ENCODE peak calls at places on chromosomes 12 and 14, in eight cellular contexts. One of them, this sample, is unnamed.

GRCh38 chr14:99724196-99724891 is 40.2 kb downstream of the CYP46A1 start:
- DNase-seq in endodermal cell: no peak
- DNase-seq in CD4-positive, CD25-positive, alpha-beta regulatory T cell: no peak
- DNase-seq in left lung: peak; percentile 27
- DNase-seq in adrenal gland: no peak
- DNase-seq in GM23338: no peak
- DNase-seq in prostate gland: no peak
- DNase-seq in dorsolateral prefrontal cortex: no peak
- DNase-seq in this sample: no peak

GRCh38 chr12:30440826-30441602 is 254.7 kb downstream of the IPO8 start:
- DNase-seq in left lung: no peak
- DNase-seq in dorsolateral prefrontal cortex: no peak
- DNase-seq in prostate gland: no peak
- DNase-seq in CD4-positive, CD25-positive, alpha-beta regulatory T cell: no peak
- DNase-seq in endodermal cell: peak; percentile 84
- DNase-seq in adrenal gland: no peak
- DNase-seq in GM23338: peak; percentile 79
- DNase-seq in this sample: peak; percentile 66

GRCh38 chr12:19034937-19035336 is 94.6 kb upstream of the PLEKHA5 start:
- DNase-seq in left lung: no peak
- DNase-seq in prostate gland: no peak
- DNase-seq in GM23338: no peak
- DNase-seq in adrenal gland: no peak
- DNase-seq in dorsolateral prefrontal cortex: no peak
- DNase-seq in endodermal cell: no peak
- DNase-seq in CD4-positive, CD25-positive, alpha-beta regulatory T cell: no peak
- DNase-seq in this sample: no peak

GRCh38 chr14:101072070-101072469 is 168.5 kb upstream of the RTL1 start:
- DNase-seq in CD4-positive, CD25-positive, alpha-beta regulatory T cell: no peak
- DNase-seq in GM23338: no peak
- DNase-seq in endodermal cell: no peak
- DNase-seq in prostate gland: no peak
- DNase-seq in adrenal gland: no peak
- DNase-seq in left lung: no peak
- DNase-seq in dorsolateral prefrontal cortex: no peak
- DNase-seq in this sample: no peak

GRCh38 chr12:26471560-26471959 is 276.2 kb downstream of the SSPN start:
- DNase-seq in endodermal cell: no peak
- DNase-seq in dorsolateral prefrontal cortex: no peak
- DNase-seq in left lung: no peak
- DNase-seq in GM23338: no peak
- DNase-seq in adrenal gland: no peak
- DNase-seq in CD4-positive, CD25-positive, alpha-beta regulatory T cell: peak; percentile 23
- DNase-seq in prostate gland: no peak
- DNase-seq in this sample: no peak

GRCh38 chr12:88726806-88727722 is 146.8 kb upstream of the KITLG start:
- DNase-seq in left lung: no peak
- DNase-seq in GM23338: no peak
- DNase-seq in dorsolateral prefrontal cortex: no peak
- DNase-seq in endodermal cell: no peak
- DNase-seq in prostate gland: no peak
- DNase-seq in adrenal gland: no peak
- DNase-seq in CD4-positive, CD25-positive, alpha-beta regulatory T cell: no peak
- DNase-seq in this sample: no peak

GRCh38 chr12:117968084-117968789 is 553 bp downstream of the KSR2 start:
- DNase-seq in endodermal cell: peak; percentile 55
- DNase-seq in left lung: no peak
- DNase-seq in adrenal gland: no peak
- DNase-seq in GM23338: peak; percentile 27
- DNase-seq in CD4-positive, CD25-positive, alpha-beta regulatory T cell: no peak
- DNase-seq in prostate gland: no peak
- DNase-seq in dorsolateral prefrontal cortex: no peak
- DNase-seq in this sample: no peak

GRCh38 chr14:60111732-60112131 is 20.0 kb downstream of the PCNX4 start:
- DNase-seq in CD4-positive, CD25-positive, alpha-beta regulatory T cell: no peak
- DNase-seq in dorsolateral prefrontal cortex: no peak
- DNase-seq in GM23338: no peak
- DNase-seq in endodermal cell: no peak
- DNase-seq in adrenal gland: no peak
- DNase-seq in prostate gland: no peak
- DNase-seq in left lung: no peak
- DNase-seq in this sample: no peak

GRCh38 chr12:87779016-87779415 is 250.2 kb downstream of the C12orf50 start:
- DNase-seq in GM23338: no peak
- DNase-seq in adrenal gland: no peak
- DNase-seq in prostate gland: no peak
- DNase-seq in dorsolateral prefrontal cortex: no peak
- DNase-seq in CD4-positive, CD25-positive, alpha-beta regulatory T cell: no peak
- DNase-seq in left lung: peak; percentile 37
- DNase-seq in endodermal cell: peak; percentile 51
- DNase-seq in this sample: no peak

GRCh38 chr12:74725154-74725553 is 187.5 kb downstream of the ATXN7L3B start:
- DNase-seq in prostate gland: no peak
- DNase-seq in dorsolateral prefrontal cortex: no peak
- DNase-seq in GM23338: no peak
- DNase-seq in left lung: no peak
- DNase-seq in endodermal cell: no peak
- DNase-seq in CD4-positive, CD25-positive, alpha-beta regulatory T cell: no peak
- DNase-seq in adrenal gland: no peak
- DNase-seq in this sample: peak; percentile 61

GRCh38 chr12:100672075-100672592 is 98.7 kb downstream of the GAS2L3 start:
- DNase-seq in adrenal gland: no peak
- DNase-seq in prostate gland: no peak
- DNase-seq in GM23338: peak; percentile 79
- DNase-seq in left lung: peak; percentile 75
- DNase-seq in dorsolateral prefrontal cortex: no peak
- DNase-seq in CD4-positive, CD25-positive, alpha-beta regulatory T cell: peak; percentile 2
- DNase-seq in endodermal cell: peak; percentile 95
- DNase-seq in this sample: no peak

GRCh38 chr12:94207467-94208432 is 59.4 kb downstream of the PLXNC1 start:
- DNase-seq in GM23338: no peak
- DNase-seq in dorsolateral prefrontal cortex: no peak
- DNase-seq in endodermal cell: peak; percentile 35
- DNase-seq in CD4-positive, CD25-positive, alpha-beta regulatory T cell: peak; percentile 84
- DNase-seq in left lung: no peak
- DNase-seq in adrenal gland: peak; percentile 22
- DNase-seq in prostate gland: no peak
- DNase-seq in this sample: no peak

GRCh38 chr12:3743803-3744202 is 9.1 kb downstream of the CRACR2A start:
- DNase-seq in CD4-positive, CD25-positive, alpha-beta regulatory T cell: no peak
- DNase-seq in dorsolateral prefrontal cortex: no peak
- DNase-seq in prostate gland: peak; percentile 42
- DNase-seq in adrenal gland: no peak
- DNase-seq in endodermal cell: no peak
- DNase-seq in GM23338: no peak
- DNase-seq in left lung: no peak
- DNase-seq in this sample: peak; percentile 59

GRCh38 chr12:6962285-6963015 is 8.0 kb downstream of the PHB2 start:
- DNase-seq in dorsolateral prefrontal cortex: no peak
- DNase-seq in GM23338: peak; percentile 58
- DNase-seq in endodermal cell: no peak
- DNase-seq in prostate gland: peak; percentile 51
- DNase-seq in CD4-positive, CD25-positive, alpha-beta regulatory T cell: no peak
- DNase-seq in left lung: peak; percentile 85
- DNase-seq in adrenal gland: peak; percentile 26
- DNase-seq in this sample: no peak

GRCh38 chr12:90013409-90013808 is 304.8 kb upstream of the ATP2B1 start:
- DNase-seq in left lung: no peak
- DNase-seq in GM23338: peak; percentile 34
- DNase-seq in prostate gland: no peak
- DNase-seq in dorsolateral prefrontal cortex: no peak
- DNase-seq in adrenal gland: no peak
- DNase-seq in endodermal cell: no peak
- DNase-seq in CD4-positive, CD25-positive, alpha-beta regulatory T cell: peak; percentile 23
- DNase-seq in this sample: no peak

GRCh38 chr12:129903956-129904769 is at the start of gene TMEM132D:
- DNase-seq in adrenal gland: no peak
- DNase-seq in dorsolateral prefrontal cortex: peak; percentile 37
- DNase-seq in prostate gland: no peak
- DNase-seq in endodermal cell: peak; percentile 94
- DNase-seq in left lung: no peak
- DNase-seq in GM23338: peak; percentile 60
- DNase-seq in CD4-positive, CD25-positive, alpha-beta regulatory T cell: no peak
- DNase-seq in this sample: peak; percentile 7

GRCh38 chr12:11881835-11882234 is 188.9 kb upstream of the BCL2L14 start:
- DNase-seq in dorsolateral prefrontal cortex: no peak
- DNase-seq in left lung: no peak
- DNase-seq in prostate gland: no peak
- DNase-seq in CD4-positive, CD25-positive, alpha-beta regulatory T cell: no peak
- DNase-seq in endodermal cell: no peak
- DNase-seq in GM23338: no peak
- DNase-seq in adrenal gland: no peak
- DNase-seq in this sample: no peak

GRCh38 chr12:10073266-10073665 is 25.5 kb downstream of the CLEC1A start:
- DNase-seq in adrenal gland: no peak
- DNase-seq in endodermal cell: no peak
- DNase-seq in left lung: no peak
- DNase-seq in GM23338: no peak
- DNase-seq in dorsolateral prefrontal cortex: no peak
- DNase-seq in prostate gland: no peak
- DNase-seq in CD4-positive, CD25-positive, alpha-beta regulatory T cell: no peak
- DNase-seq in this sample: no peak

GRCh38 chr14:103746706-103747105 is 31.1 kb downstream of the ZFYVE21 start:
- DNase-seq in dorsolateral prefrontal cortex: peak; percentile 69
- DNase-seq in prostate gland: no peak
- DNase-seq in endodermal cell: peak; percentile 41
- DNase-seq in left lung: no peak
- DNase-seq in GM23338: no peak
- DNase-seq in CD4-positive, CD25-positive, alpha-beta regulatory T cell: no peak
- DNase-seq in adrenal gland: no peak
- DNase-seq in this sample: no peak
- H3K27me3 ChIP-seq in dorsolateral prefrontal cortex: no peaks in the 10 kb centered on the region
- H3K27me3 ChIP-seq in prostate gland: no peaks in the 10 kb centered on the region
- H3K27me3 ChIP-seq in endodermal cell: no peaks in the 10 kb centered on the region
- H3K27me3 ChIP-seq in left lung: no peaks in the 10 kb centered on the region
- H3K27me3 ChIP-seq in GM23338: no peaks in the 10 kb centered on the region
- H3K27me3 ChIP-seq in CD4-positive, CD25-positive, alpha-beta regulatory T cell: no peaks in the 10 kb centered on the region
- H3K27me3 ChIP-seq in adrenal gland: no peaks in the 10 kb centered on the region
- H3K27me3 ChIP-seq in this sample: no peaks in the 10 kb centered on the region

GRCh38 chr12:46363582-46364299 is 8.8 kb downstream of the SLC38A2 start:
- DNase-seq in left lung: no peak
- DNase-seq in endodermal cell: no peak
- DNase-seq in dorsolateral prefrontal cortex: no peak
- DNase-seq in GM23338: no peak
- DNase-seq in prostate gland: no peak
- DNase-seq in CD4-positive, CD25-positive, alpha-beta regulatory T cell: no peak
- DNase-seq in adrenal gland: no peak
- DNase-seq in this sample: no peak

GRCh38 chr12:46365951-46366379 is 6.6 kb downstream of the SLC38A2 start:
- DNase-seq in prostate gland: no peak
- DNase-seq in CD4-positive, CD25-positive, alpha-beta regulatory T cell: no peak
- DNase-seq in left lung: no peak
- DNase-seq in dorsolateral prefrontal cortex: no peak
- DNase-seq in endodermal cell: no peak
- DNase-seq in adrenal gland: no peak
- DNase-seq in GM23338: no peak
- DNase-seq in this sample: no peak

GRCh38 chr12:46364300-46364696 is 8.3 kb downstream of the SLC38A2 start:
- DNase-seq in dorsolateral prefrontal cortex: no peak
- DNase-seq in left lung: no peak
- DNase-seq in prostate gland: no peak
- DNase-seq in GM23338: no peak
- DNase-seq in endodermal cell: no peak
- DNase-seq in adrenal gland: no peak
- DNase-seq in CD4-positive, CD25-positive, alpha-beta regulatory T cell: no peak
- DNase-seq in this sample: no peak

GRCh38 chr12:46366771-46367170 is 5.8 kb downstream of the SLC38A2 start:
- DNase-seq in left lung: no peak
- DNase-seq in CD4-positive, CD25-positive, alpha-beta regulatory T cell: no peak
- DNase-seq in prostate gland: no peak
- DNase-seq in dorsolateral prefrontal cortex: no peak
- DNase-seq in GM23338: no peak
- DNase-seq in adrenal gland: no peak
- DNase-seq in endodermal cell: no peak
- DNase-seq in this sample: no peak

GRCh38 chr12:46364777-46365580 is 7.6 kb downstream of the SLC38A2 start:
- DNase-seq in adrenal gland: peak; percentile 72
- DNase-seq in prostate gland: peak; percentile 58
- DNase-seq in dorsolateral prefrontal cortex: peak; percentile 18
- DNase-seq in left lung: no peak
- DNase-seq in GM23338: no peak
- DNase-seq in CD4-positive, CD25-positive, alpha-beta regulatory T cell: no peak
- DNase-seq in endodermal cell: no peak
- DNase-seq in this sample: peak; percentile 88
- H3K4me3 ChIP-seq in adrenal gland: no peak overlapping the region
- H3K4me3 ChIP-seq in prostate gland: no peak overlapping the region
- H3K4me3 ChIP-seq in dorsolateral prefrontal cortex: no peak overlapping the region
- H3K4me3 ChIP-seq in left lung: no peak overlapping the region
- H3K4me3 ChIP-seq in GM23338: no peak overlapping the region
- H3K4me3 ChIP-seq in CD4-positive, CD25-positive, alpha-beta regulatory T cell: peak overlapping the region; percentile 9
- H3K4me3 ChIP-seq in endodermal cell: no peak overlapping the region
- H3K4me3 ChIP-seq in this sample: no peak overlapping the region

DNA sequence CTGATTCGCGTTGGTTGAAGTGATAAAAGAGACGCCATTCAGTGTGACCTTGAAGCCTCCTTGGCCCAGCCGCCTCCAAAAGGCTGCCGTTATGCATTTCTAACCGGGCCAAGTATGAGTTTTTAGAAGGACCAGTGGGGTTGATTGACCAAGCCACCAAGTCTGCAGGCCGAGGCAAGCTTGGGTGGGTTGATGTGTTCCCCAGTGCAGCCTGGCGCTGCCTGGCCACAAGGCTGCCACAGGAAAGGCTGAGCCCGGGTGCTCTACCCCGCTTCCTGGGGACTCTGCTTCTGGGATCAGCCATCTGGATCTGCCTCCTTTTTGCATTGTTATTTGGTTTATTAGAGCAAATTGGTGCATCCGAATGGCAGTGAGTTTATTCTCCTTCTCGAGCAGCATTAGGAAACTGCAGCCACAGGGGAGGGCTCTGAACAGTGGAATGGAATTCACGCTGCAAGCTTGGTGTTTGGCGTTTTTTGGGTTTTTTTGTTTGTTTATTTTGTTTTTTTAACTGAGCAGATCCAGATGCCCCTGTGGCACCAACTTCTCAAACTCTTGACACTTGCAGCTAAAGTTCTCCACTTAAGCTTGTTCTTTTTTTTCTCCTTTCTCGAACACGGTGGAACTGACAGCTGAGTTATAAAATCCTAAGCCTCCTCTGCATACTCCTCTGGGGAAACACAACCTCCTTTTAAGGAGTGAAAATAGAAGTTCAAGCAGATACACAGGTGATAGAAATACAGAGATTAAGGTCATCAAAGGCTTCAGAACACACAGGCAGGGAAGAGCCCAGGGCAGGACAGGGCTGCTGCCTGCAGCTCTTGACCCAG is 145.4 kb upstream of the FKBP4 start:
- DNase-seq in adrenal gland: no peak
- DNase-seq in left lung: no peak
- DNase-seq in GM23338: no peak
- DNase-seq in endodermal cell: peak; percentile 48
- DNase-seq in dorsolateral prefrontal cortex: no peak
- DNase-seq in CD4-positive, CD25-positive, alpha-beta regulatory T cell: no peak
- DNase-seq in prostate gland: no peak
- DNase-seq in this sample: no peak
- H3K27me3 ChIP-seq in adrenal gland: no peaks in the 10 kb centered on the region
- H3K27me3 ChIP-seq in left lung: peaks cover 40% of the 10 kb centered on the region
- H3K27me3 ChIP-seq in GM23338: no peaks in the 10 kb centered on the region
- H3K27me3 ChIP-seq in endodermal cell: no peaks in the 10 kb centered on the region
- H3K27me3 ChIP-seq in dorsolateral prefrontal cortex: no peaks in the 10 kb centered on the region
- H3K27me3 ChIP-seq in CD4-positive, CD25-positive, alpha-beta regulatory T cell: peaks cover 5% of the 10 kb centered on the region
- H3K27me3 ChIP-seq in prostate gland: no peaks in the 10 kb centered on the region
- H3K27me3 ChIP-seq in this sample: no peaks in the 10 kb centered on the region

GRCh38 chr12:57389033-57389432 is 41.8 kb downstream of the R3HDM2 start:
- DNase-seq in prostate gland: no peak
- DNase-seq in GM23338: no peak
- DNase-seq in adrenal gland: no peak
- DNase-seq in left lung: no peak
- DNase-seq in dorsolateral prefrontal cortex: no peak
- DNase-seq in CD4-positive, CD25-positive, alpha-beta regulatory T cell: no peak
- DNase-seq in endodermal cell: no peak
- DNase-seq in this sample: no peak
- H3K4me3 ChIP-seq in prostate gland: no peak overlapping the region
- H3K4me3 ChIP-seq in GM23338: no peak overlapping the region
- H3K4me3 ChIP-seq in adrenal gland: no peak overlapping the region
- H3K4me3 ChIP-seq in left lung: no peak overlapping the region
- H3K4me3 ChIP-seq in dorsolateral prefrontal cortex: no peak overlapping the region
- H3K4me3 ChIP-seq in CD4-positive, CD25-positive, alpha-beta regulatory T cell: no peak overlapping the region
- H3K4me3 ChIP-seq in endodermal cell: peak overlapping the region; percentile 13
- H3K4me3 ChIP-seq in this sample: no peak overlapping the region